ENCODE peak calls at places on chromosomes 2 and 18, in four cellular contexts. Q is T follicular helper cell, J is AML-193, E is spleen. I is an unnamed sample.

GRCh38 chr2:63038034-63038433 is 12.6 kb upstream of the OTX1 start:
- DNase-seq in Q (no peak), J (no peak), E (no peak), I (no peak)

GRCh38 chr2:25504266-25504665 is 162.5 kb upstream of the DNMT3A start:
- DNase-seq in Q (no peak), J (no peak), E (no peak), I (no peak)

GRCh38 chr2:36393738-36394256 is 38.2 kb downstream of the CRIM1 start:
- DNase-seq in Q (no peak), J (no peak), E (no peak), I (no peak)

GRCh38 chr2:61368687-61369665 is 101.9 kb downstream of the USP34 start:
- DNase-seq in Q (no peak), J (no peak), E (no peak), I (no peak)

GRCh38 chr2:121192576-121192975 is 92.4 kb downstream of the TFCP2L1 start:
- DNase-seq in Q (no peak), J (no peak), E (peak; percentile 47), I (no peak)

GRCh38 chr2:140273958-140274357 is 1493.8 kb upstream of the NXPH2 start:
- DNase-seq in Q (no peak), J (no peak), E (no peak), I (no peak)

GRCh38 chr2:30511122-30512083 is 64.4 kb downstream of the LCLAT1 start:
- DNase-seq in Q (no peak), J (no peak), E (no peak), I (no peak)

GRCh38 chr2:69099541-69099940 is 86.6 kb downstream of the ANTXR1 start:
- DNase-seq in Q (no peak), J (no peak), E (no peak), I (no peak)

GRCh38 chr2:143398701-143399260 is 269.6 kb downstream of the ARHGAP15 start:
- DNase-seq in Q (no peak), J (no peak), E (no peak), I (no peak)

GRCh38 chr2:68774569-68775271 is 40.1 kb downstream of the ARHGAP25 start:
- DNase-seq in Q (peak; percentile 16), J (peak; percentile 92), E (peak; percentile 97), I (peak; percentile 87)

GRCh38 chr2:217445726-217446125 is 557.1 kb downstream of the TNS1 start:
- DNase-seq in Q (no peak), J (no peak), E (no peak), I (no peak)

GRCh38 chr2:133968446-133968845 is 285.4 kb upstream of the MGAT5 start:
- DNase-seq in Q (no peak), J (no peak), E (no peak), I (no peak)

GRCh38 chr2:69082430-69082997 is 69.5 kb downstream of the ANTXR1 start:
- DNase-seq in Q (no peak), J (no peak), E (no peak), I (no peak)

GRCh38 chr18:42586603-42587002 is 528.9 kb downstream of the RIT2 start:
- DNase-seq in Q (no peak), J (no peak), E (no peak), I (no peak)

GRCh38 chr2:68556384-68556783 is 87.0 kb upstream of the PROKR1 start:
- DNase-seq in Q (no peak), J (no peak), E (no peak), I (no peak)

GRCh38 chr2:119292226-119292625 is 68.6 kb downstream of the STEAP3 start:
- DNase-seq in Q (no peak), J (no peak), E (no peak), I (no peak)

GRCh38 chr2:217061916-217062315 is 202.1 kb upstream of the TNP1 start:
- DNase-seq in Q (no peak), J (no peak), E (no peak), I (no peak)

GRCh38 chr18:31596081-31596872 is 4.6 kb downstream of the TTR start:
- DNase-seq in Q (no peak), J (no peak), E (no peak), I (no peak)

GRCh38 chr2:223760838-223761502 is 76.4 kb downstream of the AP1S3 start:
- DNase-seq in Q (no peak), J (peak; percentile 44), E (peak; percentile 80), I (no peak)

GRCh38 chr18:76274470-76275289 is 220.4 kb downstream of the ZNF516 start:
- DNase-seq in Q (no peak), J (no peak), E (no peak), I (no peak)

GRCh38 chr2:69755862-69756467 is 14.0 kb downstream of the ANXA4 start:
- DNase-seq in Q (no peak), J (no peak), E (no peak), I (no peak)

GRCh38 chr18:68244786-68245185 is 470.1 kb downstream of the TMX3 start:
- DNase-seq in Q (no peak), J (no peak), E (no peak), I (no peak)

GRCh38 chr2:102251042-102251848 is 60.1 kb upstream of the IL1RL1 start:
- DNase-seq in Q (peak; percentile 47), J (no peak), E (peak; percentile 95), I (no peak)

GRCh38 chr2:157492189-157492773 is 48.4 kb upstream of the CYTIP start:
- DNase-seq in Q (peak; percentile 57), J (peak; percentile 61), E (peak; percentile 85), I (peak; percentile 70)

GRCh38 chr2:231463698-231464575 is at the start of gene NCL:
- DNase-seq in Q (peak; percentile 83), J (peak; percentile 93), E (peak; percentile 96), I (peak; percentile 49)

GRCh38 chr2:212387146-212387545 is 151.5 kb downstream of the ERBB4 start:
- DNase-seq in Q (no peak), J (no peak), E (no peak), I (no peak)

GRCh38 chr2:175373001-175373727 is 191.7 kb upstream of the ATP5MC3 start:
- DNase-seq in Q (no peak), J (peak; percentile 67), E (no peak), I (no peak)

GRCh38 chr18:59993560-59993959 is 93.8 kb downstream of the PMAIP1 start:
- DNase-seq in Q (no peak), J (no peak), E (no peak), I (no peak)

GRCh38 chr18:57004366-57005121 is 142.3 kb upstream of the BOD1L2 start:
- DNase-seq in Q (no peak), J (peak; percentile 52), E (no peak), I (peak; percentile 41)

GRCh38 chr2:98909381-98910211 is 26.4 kb downstream of the CRACDL start:
- DNase-seq in Q (no peak), J (peak; percentile 9), E (peak; percentile 70), I (no peak)